ENCODE peak calls at places on chromosomes 6 and 20, in five cellular contexts. X is NCI-H2171 treated with DMSO at 0.1 percent for 48 hours; N is GF-D8; Z is GM12864; M is stimulated activated CD4-positive, alpha-beta T cell treated with anti-CD3 and anti-CD28 coated beads, Interleukin-1b, Interleukin-23, amount 100 ng/mL, for 1 hour. J is an unnamed sample.

GRCh38 chr6:12748411-12748810 is 31.8 kb downstream of the PHACTR1 start:
- DNase-seq in X (no peak), N (no peak), Z (no peak), M (no peak), J (no peak)

GRCh38 chr6:32152414-32153251 is 894 bp upstream of the PRRT1 start:
- DNase-seq in Z (no peak), M (no peak), N (no peak), X (no peak), J (peak)

GRCh38 chr20:51469578-51470520 is 72.7 kb downstream of the NFATC2 start:
- DNase-seq in X (peak), M (no peak), N (no peak), Z (no peak), J (peak)

GRCh38 chr20:14992961-14993360 is 655.5 kb upstream of the FLRT3 start:
- DNase-seq in M (no peak), X (peak), N (no peak), Z (no peak), J (no peak)

GRCh38 chr6:45791600-45792168 is 224.0 kb downstream of the CLIC5 start:
- DNase-seq in X (no peak), N (no peak), Z (no peak), M (no peak), J (no peak)

GRCh38 chr6:74936886-74937285 is 269.0 kb downstream of the COL12A1 start:
- DNase-seq in M (no peak), X (no peak), Z (no peak), N (no peak), J (no peak)

GRCh38 chr20:46117704-46118467 is at the start of gene CD40:
- DNase-seq in X (no peak), N (peak), M (peak), Z (peak), J (peak)

GRCh38 chr20:23368316-23369110 is 6.5 kb downstream of the GZF1 start:
- DNase-seq in M (no peak), N (no peak), Z (no peak), X (no peak), J (no peak)

GRCh38 chr20:20229595-20229994 is 138.3 kb upstream of the INSM1 start:
- DNase-seq in N (no peak), M (no peak), X (no peak), Z (no peak), J (no peak)

GRCh38 chr6:89140347-89141159 is 5.3 kb upstream of the PM20D2 start:
- DNase-seq in N (no peak), M (no peak), X (no peak), Z (no peak), J (peak)

GRCh38 chr6:93104195-93104817 is 315.1 kb downstream of the EPHA7 start:
- DNase-seq in Z (no peak), N (no peak), X (no peak), M (no peak), J (no peak)

J was measured in G401.